ENCODE peak calls at places on chromosomes 7 and 10, in six cellular contexts. One of them, this sample, is unnamed.
A peak's percentile ranks its signal among the peaks of the same experiment; 100 is the strongest.

GRCh38 chr7:5420841-5421625 is 2.6 kb downstream of the TNRC18 start:
- DNase-seq in A549: no peak
- DNase-seq in GM12878: no peak
- DNase-seq in endothelial cell of umbilical vein: peak; percentile 28
- DNase-seq in K562: no peak
- DNase-seq in HepG2: no peak
- DNase-seq in this sample: peak; percentile 69

GRCh38 chr7:90648107-90648506 is 52.0 kb downstream of the CDK14 start:
- DNase-seq in A549: no peak
- DNase-seq in GM12878: no peak
- DNase-seq in endothelial cell of umbilical vein: no peak
- DNase-seq in K562: no peak
- DNase-seq in HepG2: no peak
- DNase-seq in this sample: no peak

GRCh38 chr7:101534873-101535272 is 94.2 kb downstream of the MYL10 start:
- DNase-seq in A549: no peak
- DNase-seq in GM12878: no peak
- DNase-seq in endothelial cell of umbilical vein: no peak
- DNase-seq in K562: no peak
- DNase-seq in HepG2: no peak
- DNase-seq in this sample: no peak

GRCh38 chr7:156735861-156736260 is 95.3 kb downstream of the RNF32 start:
- DNase-seq in A549: no peak
- DNase-seq in GM12878: no peak
- DNase-seq in endothelial cell of umbilical vein: peak; percentile 43
- DNase-seq in K562: no peak
- DNase-seq in HepG2: no peak
- DNase-seq in this sample: no peak

GRCh38 chr7:105305633-105306032 is 83.1 kb downstream of the SRPK2 start:
- DNase-seq in A549: no peak
- DNase-seq in GM12878: no peak
- DNase-seq in endothelial cell of umbilical vein: no peak
- DNase-seq in K562: no peak
- DNase-seq in HepG2: no peak
- DNase-seq in this sample: no peak

GRCh38 chr7:48384180-48384752 is 213.0 kb downstream of the ABCA13 start:
- DNase-seq in A549: no peak
- DNase-seq in GM12878: no peak
- DNase-seq in endothelial cell of umbilical vein: no peak
- DNase-seq in K562: no peak
- DNase-seq in HepG2: no peak
- DNase-seq in this sample: no peak

GRCh38 chr10:55091691-55092328 is 290.8 kb upstream of the PCDH15 start:
- DNase-seq in A549: peak; percentile 2
- DNase-seq in GM12878: no peak
- DNase-seq in endothelial cell of umbilical vein: peak; percentile 21
- DNase-seq in K562: peak; percentile 5
- DNase-seq in HepG2: no peak
- DNase-seq in this sample: peak; percentile 21

GRCh38 chr10:6504296-6504695 is 75.8 kb downstream of the PRKCQ start:
- DNase-seq in A549: no peak
- DNase-seq in GM12878: no peak
- DNase-seq in endothelial cell of umbilical vein: no peak
- DNase-seq in K562: no peak
- DNase-seq in HepG2: no peak
- DNase-seq in this sample: no peak

GRCh38 chr10:29692121-29692539 is 57.4 kb upstream of the SVIL start:
- DNase-seq in A549: no peak
- DNase-seq in GM12878: no peak
- DNase-seq in endothelial cell of umbilical vein: peak; percentile 87
- DNase-seq in K562: no peak
- DNase-seq in HepG2: no peak
- DNase-seq in this sample: no peak

GRCh38 chr10:28690545-28690944 is 13.2 kb downstream of the BAMBI start:
- DNase-seq in A549: no peak
- DNase-seq in GM12878: no peak
- DNase-seq in endothelial cell of umbilical vein: no peak
- DNase-seq in K562: no peak
- DNase-seq in HepG2: no peak
- DNase-seq in this sample: peak; percentile 9

DNA sequence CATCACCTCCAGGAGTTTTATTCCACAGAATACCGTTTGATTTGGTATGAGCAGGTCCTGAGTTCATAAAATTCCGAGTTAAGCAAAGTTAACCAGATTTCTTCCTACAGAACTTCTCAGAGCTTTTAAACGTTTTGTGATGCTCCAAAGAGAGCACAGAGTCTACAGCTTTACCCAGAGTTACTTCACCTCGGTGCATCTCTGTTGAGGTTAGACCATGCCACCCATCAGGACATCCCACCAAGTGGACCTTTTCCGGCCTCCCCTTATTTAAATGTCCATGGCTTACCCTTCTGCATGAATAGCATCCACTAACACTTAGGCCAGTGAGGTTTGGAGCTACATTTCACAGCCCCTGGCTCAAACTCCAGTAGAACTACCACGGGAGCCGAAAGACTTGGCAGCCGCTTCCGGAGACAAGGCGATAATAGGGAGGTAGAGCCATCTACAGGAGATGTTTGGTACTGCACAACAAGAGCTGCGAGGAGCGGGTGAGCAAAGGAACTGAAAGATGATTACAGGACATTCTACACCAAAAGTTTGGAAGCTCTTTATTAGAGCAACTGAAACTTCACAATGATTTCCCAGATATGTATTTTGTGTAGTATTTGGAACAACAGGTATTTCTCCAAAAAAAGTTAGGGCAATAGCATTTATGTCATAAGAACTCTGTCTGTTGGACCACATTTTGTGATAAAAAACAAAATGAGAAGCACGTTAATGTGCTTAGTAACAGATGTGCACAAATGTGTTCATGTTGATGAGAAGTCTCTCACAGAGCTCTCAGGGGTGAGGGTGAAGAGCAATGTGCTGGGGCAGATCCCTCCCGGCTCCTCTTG is 174.7 kb downstream of the HERPUD2 start:
- DNase-seq in A549: peak; percentile 71
- DNase-seq in GM12878: peak; percentile 4
- DNase-seq in endothelial cell of umbilical vein: peak; percentile 46
- DNase-seq in K562: peak; percentile 73
- DNase-seq in HepG2: peak; percentile 45
- DNase-seq in this sample: peak; percentile 78
- TF ChIP-seq MYC in A549: no peak
- TF ChIP-seq MYC in GM12878: no peak
- TF ChIP-seq MYC in endothelial cell of umbilical vein: no peak
- TF ChIP-seq MYC in K562: no peak
- TF ChIP-seq MYC in HepG2: no peak
- TF ChIP-seq MYC in this sample: no peak

DNA sequence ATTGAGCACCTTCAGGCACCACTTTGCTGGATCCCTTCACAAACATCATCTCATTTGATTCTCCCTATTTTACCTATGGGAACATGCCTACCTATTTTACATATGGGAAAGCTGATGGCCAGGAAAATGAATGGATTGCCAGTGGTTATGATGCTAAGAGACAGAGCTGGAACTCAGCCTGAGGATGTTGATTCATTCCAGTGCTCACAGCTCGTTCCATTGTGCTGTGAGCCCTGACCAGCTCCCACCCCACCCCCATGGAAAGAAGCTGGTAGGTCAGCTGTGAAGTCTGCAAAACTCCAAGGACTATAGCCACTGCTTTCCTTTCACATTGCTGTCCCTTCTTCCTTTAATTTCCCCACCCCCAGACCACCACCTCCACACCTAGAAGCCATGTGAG is 9.6 kb downstream of the UBTD1 start:
- DNase-seq in A549: no peak
- DNase-seq in GM12878: no peak
- DNase-seq in endothelial cell of umbilical vein: peak; percentile 78
- DNase-seq in K562: no peak
- DNase-seq in HepG2: no peak
- DNase-seq in this sample: no peak
- TF ChIP-seq MYC in A549: no peak
- TF ChIP-seq MYC in GM12878: no peak
- TF ChIP-seq MYC in endothelial cell of umbilical vein: no peak
- TF ChIP-seq MYC in K562: no peak
- TF ChIP-seq MYC in HepG2: no peak
- TF ChIP-seq MYC in this sample: no peak

GRCh38 chr10:75793848-75794247 is 362.4 kb downstream of the LRMDA start:
- DNase-seq in A549: no peak
- DNase-seq in GM12878: no peak
- DNase-seq in endothelial cell of umbilical vein: no peak
- DNase-seq in K562: no peak
- DNase-seq in HepG2: no peak
- DNase-seq in this sample: no peak

GRCh38 chr10:75782463-75783248 is 351.2 kb downstream of the LRMDA start:
- DNase-seq in A549: no peak
- DNase-seq in GM12878: no peak
- DNase-seq in endothelial cell of umbilical vein: no peak
- DNase-seq in K562: no peak
- DNase-seq in HepG2: no peak
- DNase-seq in this sample: no peak

GRCh38 chr10:75788394-75789205 is 357.2 kb downstream of the LRMDA start:
- DNase-seq in A549: no peak
- DNase-seq in GM12878: no peak
- DNase-seq in endothelial cell of umbilical vein: peak; percentile 50
- DNase-seq in K562: no peak
- DNase-seq in HepG2: peak; percentile 94
- DNase-seq in this sample: peak; percentile 16
- TF ChIP-seq MYC in A549: no peak
- TF ChIP-seq MYC in GM12878: no peak
- TF ChIP-seq MYC in endothelial cell of umbilical vein: no peak
- TF ChIP-seq MYC in K562: no peak
- TF ChIP-seq MYC in HepG2: no peak
- TF ChIP-seq MYC in this sample: no peak

GRCh38 chr7:69062020-69062760 is 536.1 kb upstream of the AUTS2 start:
- DNase-seq in A549: no peak
- DNase-seq in GM12878: no peak
- DNase-seq in endothelial cell of umbilical vein: peak; percentile 37
- DNase-seq in K562: no peak
- DNase-seq in HepG2: no peak
- DNase-seq in this sample: no peak
- TF ChIP-seq MYC in A549: no peak
- TF ChIP-seq MYC in GM12878: no peak
- TF ChIP-seq MYC in endothelial cell of umbilical vein: no peak
- TF ChIP-seq MYC in K562: no peak
- TF ChIP-seq MYC in HepG2: no peak
- TF ChIP-seq MYC in this sample: no peak

DNA sequence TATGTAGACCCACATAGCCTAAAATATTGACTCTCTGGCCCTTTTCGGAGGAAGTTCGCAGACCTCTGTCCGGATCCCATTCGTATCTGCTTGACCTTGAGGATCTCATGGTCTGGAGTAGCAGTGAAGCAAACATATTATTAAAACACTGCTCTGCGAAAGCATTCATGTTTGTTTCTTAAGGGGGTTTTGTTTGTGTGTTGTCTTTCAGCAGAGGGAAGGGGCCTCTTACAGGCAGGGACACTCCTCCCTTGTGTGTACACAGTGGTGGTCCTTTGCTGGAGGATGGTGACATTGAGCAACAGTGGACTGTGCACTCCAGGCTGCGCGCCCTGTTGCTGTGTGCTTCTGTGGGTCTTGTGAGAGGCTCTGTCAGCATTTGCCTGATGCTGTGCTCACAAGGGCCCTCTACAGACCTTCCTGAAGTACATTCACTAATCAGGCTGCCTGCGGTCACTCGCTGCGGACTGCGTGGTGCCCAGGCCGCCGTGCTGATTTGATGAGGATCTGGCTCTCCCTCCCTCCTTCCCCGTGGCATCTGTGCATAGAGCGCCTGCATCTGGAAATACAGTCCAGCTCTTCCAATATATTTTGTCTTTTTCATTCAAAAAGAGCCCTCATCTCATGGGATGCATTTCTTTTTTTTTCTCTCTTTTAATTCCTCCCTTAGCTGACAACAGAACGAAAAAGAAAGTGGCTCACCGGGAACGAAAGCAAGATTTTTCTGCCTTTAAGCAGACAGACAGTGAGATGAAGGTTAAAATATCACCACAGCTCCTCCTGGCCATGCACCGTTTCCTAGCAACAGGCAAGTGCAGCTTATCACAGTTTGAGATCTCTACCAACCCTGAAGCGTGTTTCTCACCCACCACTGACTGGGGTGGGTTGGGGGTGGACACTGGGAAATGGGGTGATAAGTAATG is 135.8 kb downstream of the CNNM2 start:
- DNase-seq in A549: peak; percentile 85
- DNase-seq in GM12878: peak; percentile 55
- DNase-seq in endothelial cell of umbilical vein: peak; percentile 57
- DNase-seq in K562: peak; percentile 45
- DNase-seq in HepG2: peak; percentile 96
- DNase-seq in this sample: peak; percentile 58
- TF ChIP-seq MYC in A549: no peak
- TF ChIP-seq MYC in GM12878: no peak
- TF ChIP-seq MYC in endothelial cell of umbilical vein: no peak
- TF ChIP-seq MYC in K562: no peak
- TF ChIP-seq MYC in HepG2: peak; percentile 81
- TF ChIP-seq MYC in this sample: no peak

GRCh38 chr7:75611557-75612178 is 119.5 kb downstream of the SPDYE5 start:
- DNase-seq in A549: no peak
- DNase-seq in GM12878: no peak
- DNase-seq in endothelial cell of umbilical vein: peak; percentile 82
- DNase-seq in K562: no peak
- DNase-seq in HepG2: peak; percentile 86
- DNase-seq in this sample: peak; percentile 50
- TF ChIP-seq MYC in A549: no peak
- TF ChIP-seq MYC in GM12878: no peak
- TF ChIP-seq MYC in endothelial cell of umbilical vein: no peak
- TF ChIP-seq MYC in K562: no peak
- TF ChIP-seq MYC in HepG2: peak; percentile 59
- TF ChIP-seq MYC in this sample: no peak

GRCh38 chr7:69654381-69654780 is 56.1 kb downstream of the AUTS2 start:
- DNase-seq in A549: peak; percentile 21
- DNase-seq in GM12878: no peak
- DNase-seq in endothelial cell of umbilical vein: no peak
- DNase-seq in K562: no peak
- DNase-seq in HepG2: no peak
- DNase-seq in this sample: peak; percentile 89
- TF ChIP-seq MYC in A549: no peak
- TF ChIP-seq MYC in GM12878: no peak
- TF ChIP-seq MYC in endothelial cell of umbilical vein: no peak
- TF ChIP-seq MYC in K562: no peak
- TF ChIP-seq MYC in HepG2: no peak
- TF ChIP-seq MYC in this sample: peak; percentile 54

This sample was measured in NB4.